ENCODE peak calls at places on chromosome 16, in ten cellular contexts. O, V, C, G, H, Q, K, E, U and M are unnamed samples.
A peak's percentile ranks its signal among the peaks of the same experiment; 100 is the strongest.

GRCh38 chr16:75078886-75079285 is 37.7 kb downstream of the LDHD start:
- DNase-seq in O (no peak), V (no peak), C (no peak), G (no peak), H (no peak), Q (no peak), K (no peak), E (no peak), U (no peak), M (no peak)

GRCh38 chr16:28090646-28091377 is 27.3 kb upstream of the GSG1L start:
- DNase-seq in O (peak; percentile 88), V (no peak), C (no peak), G (no peak), H (peak; percentile 36), Q (no peak), K (no peak), E (no peak), U (no peak), M (no peak)

GRCh38 chr16:2752850-2753522 is 548 bp downstream of the SRRM2 start:
- DNase-seq in O (no peak), V (no peak), C (peak; percentile 87), G (peak; percentile 87), H (peak; percentile 67), Q (no peak), K (peak; percentile 90), E (peak; percentile 89), U (peak; percentile 59), M (peak; percentile 71)

GRCh38 chr16:81706327-81707295 is 72.5 kb upstream of the PLCG2 start:
- DNase-seq in O (no peak), V (no peak), C (no peak), G (peak; percentile 11), H (no peak), Q (no peak), K (no peak), E (no peak), U (no peak), M (no peak)

GRCh38 chr16:18969050-18969854 is 14.5 kb upstream of the TMC7 start:
- DNase-seq in O (peak; percentile 81), V (peak; percentile 73), C (peak; percentile 93), G (peak; percentile 89), H (peak; percentile 78), Q (no peak), K (peak; percentile 94), E (peak; percentile 91), U (peak; percentile 64), M (peak; percentile 87)

GRCh38 chr16:47888142-47888541 is 267.7 kb downstream of the ABCC12 start:
- DNase-seq in O (peak; percentile 56), V (no peak), C (no peak), G (no peak), H (peak; percentile 82), Q (no peak), K (no peak), E (no peak), U (no peak), M (no peak)

GRCh38 chr16:81495321-81496234 is 51.0 kb downstream of the CMIP start:
- DNase-seq in O (no peak), V (peak; percentile 73), C (no peak), G (peak; percentile 66), H (no peak), Q (no peak), K (no peak), E (peak; percentile 71), U (no peak), M (no peak)

GRCh38 chr16:73545713-73546112 is 497.8 kb upstream of the ZFHX3 start:
- DNase-seq in O (no peak), V (no peak), C (no peak), G (no peak), H (no peak), Q (no peak), K (no peak), E (no peak), U (no peak), M (no peak)

GRCh38 chr16:30368122-30368791 is 2.0 kb downstream of the TBC1D10B start:
- DNase-seq in O (no peak), V (peak; percentile 48), C (no peak), G (no peak), H (peak; percentile 51), Q (no peak), K (peak; percentile 61), E (peak; percentile 41), U (no peak), M (no peak)

GRCh38 chr16:29811170-29811895 is 660 bp upstream of the PRRT2 start:
- DNase-seq in O (peak; percentile 98), V (peak; percentile 94), C (peak; percentile 99), G (peak; percentile 97), H (peak; percentile 93), Q (peak; percentile 82), K (peak; percentile 98), E (peak; percentile 99), U (peak; percentile 70), M (peak; percentile 96)

GRCh38 chr16:81210807-81211206 is 27.7 kb upstream of the BCO1 start:
- DNase-seq in O (no peak), V (no peak), C (no peak), G (no peak), H (no peak), Q (no peak), K (no peak), E (no peak), U (no peak), M (no peak)

GRCh38 chr16:12132850-12133249 is 156.3 kb downstream of the SNX29 start:
- DNase-seq in O (no peak), V (no peak), C (no peak), G (no peak), H (no peak), Q (no peak), K (no peak), E (no peak), U (no peak), M (no peak)

GRCh38 chr16:83755391-83755790 is 52.4 kb upstream of the HSBP1 start:
- DNase-seq in O (no peak), V (no peak), C (no peak), G (no peak), H (no peak), Q (no peak), K (no peak), E (no peak), U (no peak), M (no peak)
- H3K27ac ChIP-seq in O (no peak overlapping the region), V (no peak overlapping the region), C (no peak overlapping the region), G (no peak overlapping the region), H (no peak overlapping the region), Q (no peak overlapping the region), K (no peak overlapping the region), E (no peak overlapping the region), U (no peak overlapping the region), M (no peak overlapping the region)

GRCh38 chr16:87877942-87878507 is 8.7 kb upstream of the SLC7A5 start:
- DNase-seq in O (no peak), V (no peak), C (no peak), G (no peak), H (no peak), Q (no peak), K (no peak), E (no peak), U (no peak), M (no peak)

GRCh38 chr16:87881327-87882200 is 12.3 kb upstream of the SLC7A5 start:
- DNase-seq in O (no peak), V (no peak), C (no peak), G (no peak), H (no peak), Q (no peak), K (no peak), E (no peak), U (no peak), M (no peak)

GRCh38 chr16:87880117-87880696 is 10.9 kb upstream of the SLC7A5 start:
- DNase-seq in O (no peak), V (no peak), C (no peak), G (no peak), H (no peak), Q (no peak), K (no peak), E (no peak), U (no peak), M (no peak)

GRCh38 chr16:87882436-87883019 is 13.2 kb upstream of the SLC7A5 start:
- DNase-seq in O (no peak), V (no peak), C (no peak), G (no peak), H (no peak), Q (no peak), K (no peak), E (no peak), U (no peak), M (no peak)

DNA sequence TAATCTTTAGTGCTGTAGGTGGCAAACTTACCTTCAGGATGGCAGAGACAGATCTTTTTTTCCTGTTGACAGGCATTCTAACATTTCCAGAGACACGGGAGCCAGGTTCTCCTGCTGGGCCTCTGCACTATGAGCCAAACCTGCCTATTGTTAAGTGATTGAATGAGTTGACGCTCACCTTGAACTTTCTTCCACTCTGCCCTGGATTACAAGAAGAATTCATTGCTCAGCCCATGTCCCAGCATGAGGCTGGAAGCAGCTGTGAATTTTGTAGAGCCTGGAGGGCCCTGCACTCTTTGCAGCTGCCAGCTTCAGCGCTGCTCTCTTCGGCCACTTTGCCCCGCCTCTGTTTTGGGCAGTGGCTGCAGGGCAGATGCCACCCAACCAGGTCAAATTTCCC is 9.4 kb upstream of the SLC7A5 start:
- DNase-seq in O (no peak), V (no peak), C (no peak), G (no peak), H (no peak), Q (no peak), K (no peak), E (no peak), U (no peak), M (no peak)
- H3K27me3 ChIP-seq in O (no peaks in the 10 kb centered on the region), V (peaks cover 9% of the 10 kb centered on the region), C (no peaks in the 10 kb centered on the region), G (peaks cover 68% of the 10 kb centered on the region), H (no peaks in the 10 kb centered on the region), Q (no peaks in the 10 kb centered on the region), K (no peaks in the 10 kb centered on the region), E (peaks cover 3% of the 10 kb centered on the region), U (no peaks in the 10 kb centered on the region), M (peaks cover 15% of the 10 kb centered on the region)

GRCh38 chr16:72355561-72355960 is 183.6 kb upstream of the PMFBP1 start:
- DNase-seq in O (no peak), V (no peak), C (no peak), G (no peak), H (no peak), Q (no peak), K (no peak), E (no peak), U (no peak), M (no peak)
- H3K27ac ChIP-seq in O (no peak overlapping the region), V (no peak overlapping the region), C (no peak overlapping the region), G (no peak overlapping the region), H (no peak overlapping the region), Q (no peak overlapping the region), K (no peak overlapping the region), E (no peak overlapping the region), U (no peak overlapping the region), M (no peak overlapping the region)

DNA sequence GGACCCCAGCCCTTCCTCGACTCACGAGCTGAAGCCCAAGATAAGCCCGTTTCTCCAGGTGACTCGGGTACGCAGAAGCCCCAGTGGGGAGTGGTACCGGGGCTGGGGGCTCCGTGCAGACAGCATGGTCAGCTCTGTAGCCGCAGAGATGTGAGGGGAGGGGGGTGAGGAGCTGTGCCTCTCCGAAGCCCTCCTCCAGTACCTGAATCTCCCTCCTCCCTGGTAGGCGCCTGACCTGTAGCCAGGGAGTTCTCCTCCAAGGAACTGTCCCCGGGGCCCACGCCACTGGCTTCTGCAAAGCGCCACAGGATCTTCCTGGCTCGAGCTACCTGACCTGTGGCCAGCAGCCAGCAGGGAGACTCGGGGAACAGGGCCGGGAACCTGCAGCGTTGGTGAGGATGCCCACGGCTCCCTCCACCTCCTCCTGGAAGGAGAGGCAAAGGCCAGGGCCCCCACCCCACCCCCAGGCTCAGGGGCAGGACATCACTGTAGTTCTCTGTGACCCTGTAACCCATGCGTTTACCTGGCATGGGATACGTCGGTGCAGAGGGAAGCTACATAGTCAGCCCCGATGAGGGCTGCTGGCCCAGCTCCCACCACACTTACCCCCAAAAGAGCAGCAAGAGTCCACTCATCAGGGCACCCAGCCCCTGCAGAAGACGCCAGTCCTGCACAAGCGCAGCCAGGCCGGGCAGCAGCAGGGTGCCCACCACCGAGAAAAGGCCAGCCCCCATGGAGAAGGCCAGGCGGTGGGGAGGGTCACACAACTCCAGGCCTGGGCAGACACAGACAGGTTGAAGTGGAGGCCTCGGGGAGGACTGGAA is 1.7 kb downstream of the SLC22A31 start:
- DNase-seq in O (no peak), V (no peak), C (no peak), G (no peak), H (no peak), Q (no peak), K (no peak), E (peak; percentile 18), U (no peak), M (no peak)
- H3K27me3 ChIP-seq in O (peaks cover 7% of the 10 kb centered on the region), V (peaks cover 20% of the 10 kb centered on the region), C (peaks cover 11% of the 10 kb centered on the region), G (peaks cover 69% of the 10 kb centered on the region), H (peaks cover 4% of the 10 kb centered on the region), Q (peaks cover 3% of the 10 kb centered on the region), K (peaks cover 36% of the 10 kb centered on the region), E (peaks cover 39% of the 10 kb centered on the region), U (peaks cover 19% of the 10 kb centered on the region), M (peaks cover 48% of the 10 kb centered on the region)